ENCODE peak calls at places on chromosomes 5 and 9, in eight cellular contexts. One of them, this sample, is unnamed.
A peak's percentile ranks its signal among the peaks of the same experiment; 100 is the strongest.

GRCh38 chr9:126150411-126151030 is 176.1 kb upstream of the MVB12B start:
- DNase-seq in breast epithelium: no peak
- DNase-seq in GM12878: no peak
- DNase-seq in transverse colon: no peak
- DNase-seq in GM12891: no peak
- DNase-seq in K562: no peak
- DNase-seq in spleen: peak; percentile 47
- DNase-seq in stomach: peak; percentile 2
- DNase-seq in this sample: no peak

GRCh38 chr5:160339406-160340140 is 27.2 kb upstream of the CCNJL start:
- DNase-seq in breast epithelium: no peak
- DNase-seq in GM12878: no peak
- DNase-seq in transverse colon: no peak
- DNase-seq in GM12891: no peak
- DNase-seq in K562: peak; percentile 19
- DNase-seq in spleen: no peak
- DNase-seq in stomach: no peak
- DNase-seq in this sample: no peak

GRCh38 chr5:59354274-59354673 is 539.3 kb downstream of the PDE4D start:
- DNase-seq in breast epithelium: no peak
- DNase-seq in GM12878: no peak
- DNase-seq in transverse colon: no peak
- DNase-seq in GM12891: no peak
- DNase-seq in K562: no peak
- DNase-seq in spleen: no peak
- DNase-seq in stomach: no peak
- DNase-seq in this sample: no peak

GRCh38 chr5:180155331-180155881 is 53.6 kb downstream of the RASGEF1C start:
- DNase-seq in breast epithelium: peak; percentile 7
- DNase-seq in GM12878: no peak
- DNase-seq in transverse colon: peak; percentile 2
- DNase-seq in GM12891: no peak
- DNase-seq in K562: no peak
- DNase-seq in spleen: no peak
- DNase-seq in stomach: peak; percentile 11
- DNase-seq in this sample: no peak

GRCh38 chr9:88950341-88951141 is 40.7 kb upstream of the S1PR3 start:
- DNase-seq in breast epithelium: no peak
- DNase-seq in GM12878: no peak
- DNase-seq in transverse colon: no peak
- DNase-seq in GM12891: no peak
- DNase-seq in K562: no peak
- DNase-seq in spleen: no peak
- DNase-seq in stomach: no peak
- DNase-seq in this sample: no peak

GRCh38 chr5:39466804-39467203 is 42.0 kb upstream of the DAB2 start:
- DNase-seq in breast epithelium: no peak
- DNase-seq in GM12878: no peak
- DNase-seq in transverse colon: no peak
- DNase-seq in GM12891: no peak
- DNase-seq in K562: no peak
- DNase-seq in spleen: no peak
- DNase-seq in stomach: no peak
- DNase-seq in this sample: no peak

GRCh38 chr9:114503522-114504340 is 1.5 kb downstream of the WHRN start:
- DNase-seq in breast epithelium: no peak
- DNase-seq in GM12878: no peak
- DNase-seq in transverse colon: no peak
- DNase-seq in GM12891: no peak
- DNase-seq in K562: no peak
- DNase-seq in spleen: peak; percentile 76
- DNase-seq in stomach: no peak
- DNase-seq in this sample: no peak

GRCh38 chr5:91302335-91302734 is 80.8 kb downstream of the ARRDC3 start:
- DNase-seq in breast epithelium: no peak
- DNase-seq in GM12878: no peak
- DNase-seq in transverse colon: no peak
- DNase-seq in GM12891: no peak
- DNase-seq in K562: peak; percentile 47
- DNase-seq in spleen: no peak
- DNase-seq in stomach: no peak
- DNase-seq in this sample: no peak

GRCh38 chr9:86909388-86909787 is 37.9 kb downstream of the GAS1 start:
- DNase-seq in breast epithelium: no peak
- DNase-seq in GM12878: no peak
- DNase-seq in transverse colon: no peak
- DNase-seq in GM12891: no peak
- DNase-seq in K562: no peak
- DNase-seq in spleen: no peak
- DNase-seq in stomach: no peak
- DNase-seq in this sample: no peak

GRCh38 chr5:14138608-14139540 is 4.3 kb upstream of the TRIO start:
- DNase-seq in breast epithelium: no peak
- DNase-seq in GM12878: no peak
- DNase-seq in transverse colon: no peak
- DNase-seq in GM12891: no peak
- DNase-seq in K562: no peak
- DNase-seq in spleen: no peak
- DNase-seq in stomach: no peak
- DNase-seq in this sample: no peak

GRCh38 chr9:87751869-87752268 is 25.9 kb downstream of the CTSL start:
- DNase-seq in breast epithelium: no peak
- DNase-seq in GM12878: no peak
- DNase-seq in transverse colon: no peak
- DNase-seq in GM12891: no peak
- DNase-seq in K562: no peak
- DNase-seq in spleen: no peak
- DNase-seq in stomach: no peak
- DNase-seq in this sample: no peak

GRCh38 chr5:76994337-76994736 is 35.9 kb upstream of the AGGF1 start:
- DNase-seq in breast epithelium: no peak
- DNase-seq in GM12878: no peak
- DNase-seq in transverse colon: no peak
- DNase-seq in GM12891: no peak
- DNase-seq in K562: no peak
- DNase-seq in spleen: no peak
- DNase-seq in stomach: no peak
- DNase-seq in this sample: no peak

GRCh38 chr9:125203259-125203658 is 2.9 kb downstream of the RABEPK start:
- DNase-seq in breast epithelium: no peak
- DNase-seq in GM12878: no peak
- DNase-seq in transverse colon: no peak
- DNase-seq in GM12891: no peak
- DNase-seq in K562: no peak
- DNase-seq in spleen: no peak
- DNase-seq in stomach: no peak
- DNase-seq in this sample: no peak

GRCh38 chr5:31581498-31582099 is 49.5 kb downstream of the C5orf22 start:
- DNase-seq in breast epithelium: no peak
- DNase-seq in GM12878: no peak
- DNase-seq in transverse colon: no peak
- DNase-seq in GM12891: no peak
- DNase-seq in K562: peak; percentile 52
- DNase-seq in spleen: no peak
- DNase-seq in stomach: no peak
- DNase-seq in this sample: no peak

GRCh38 chr9:137836831-137837241 is 40.7 kb upstream of the CACNA1B start:
- DNase-seq in breast epithelium: no peak
- DNase-seq in GM12878: no peak
- DNase-seq in transverse colon: no peak
- DNase-seq in GM12891: no peak
- DNase-seq in K562: no peak
- DNase-seq in spleen: no peak
- DNase-seq in stomach: no peak
- DNase-seq in this sample: no peak

GRCh38 chr5:10678236-10678635 is 82.8 kb downstream of the DAP start:
- DNase-seq in breast epithelium: peak; percentile 80
- DNase-seq in GM12878: no peak
- DNase-seq in transverse colon: no peak
- DNase-seq in GM12891: no peak
- DNase-seq in K562: no peak
- DNase-seq in spleen: no peak
- DNase-seq in stomach: no peak
- DNase-seq in this sample: no peak

GRCh38 chr9:7374966-7375650 is 424.5 kb downstream of the DMAC1 start:
- DNase-seq in breast epithelium: no peak
- DNase-seq in GM12878: no peak
- DNase-seq in transverse colon: no peak
- DNase-seq in GM12891: no peak
- DNase-seq in K562: no peak
- DNase-seq in spleen: no peak
- DNase-seq in stomach: no peak
- DNase-seq in this sample: no peak

GRCh38 chr9:100601216-100601615 is 23.3 kb downstream of the CAVIN4 start:
- DNase-seq in breast epithelium: no peak
- DNase-seq in GM12878: no peak
- DNase-seq in transverse colon: peak; percentile 49
- DNase-seq in GM12891: no peak
- DNase-seq in K562: peak; percentile 69
- DNase-seq in spleen: no peak
- DNase-seq in stomach: peak; percentile 40
- DNase-seq in this sample: peak; percentile 26

GRCh38 chr5:93884254-93884653 is 142.9 kb upstream of the POU5F2 start:
- DNase-seq in breast epithelium: no peak
- DNase-seq in GM12878: no peak
- DNase-seq in transverse colon: no peak
- DNase-seq in GM12891: no peak
- DNase-seq in K562: no peak
- DNase-seq in spleen: no peak
- DNase-seq in stomach: no peak
- DNase-seq in this sample: no peak

GRCh38 chr5:65017636-65018035 is 248.9 kb downstream of the CWC27 start:
- DNase-seq in breast epithelium: no peak
- DNase-seq in GM12878: no peak
- DNase-seq in transverse colon: no peak
- DNase-seq in GM12891: no peak
- DNase-seq in K562: no peak
- DNase-seq in spleen: no peak
- DNase-seq in stomach: no peak
- DNase-seq in this sample: no peak

GRCh38 chr5:103120607-103121200 is 603 bp downstream of the PPIP5K2 start:
- DNase-seq in breast epithelium: no peak
- DNase-seq in GM12878: no peak
- DNase-seq in transverse colon: peak; percentile 21
- DNase-seq in GM12891: no peak
- DNase-seq in K562: peak; percentile 60
- DNase-seq in spleen: no peak
- DNase-seq in stomach: no peak
- DNase-seq in this sample: peak; percentile 4

GRCh38 chr5:176416123-176416924 is at the start of gene CLTB:
- DNase-seq in breast epithelium: peak; percentile 85
- DNase-seq in GM12878: peak; percentile 37
- DNase-seq in transverse colon: peak; percentile 95
- DNase-seq in GM12891: peak; percentile 90
- DNase-seq in K562: peak; percentile 92
- DNase-seq in spleen: peak; percentile 99
- DNase-seq in stomach: peak; percentile 96
- DNase-seq in this sample: peak; percentile 92
- TF ChIP-seq POLR2AphosphoS5 in breast epithelium: peak; percentile 55
- TF ChIP-seq POLR2AphosphoS5 in GM12878: peak; percentile 45
- TF ChIP-seq POLR2AphosphoS5 in transverse colon: peak; percentile 96
- TF ChIP-seq POLR2AphosphoS5 in GM12891: no peak
- TF ChIP-seq POLR2AphosphoS5 in K562: peak; percentile 41
- TF ChIP-seq POLR2AphosphoS5 in spleen: peak; percentile 92
- TF ChIP-seq POLR2AphosphoS5 in stomach: peak; percentile 44
- TF ChIP-seq POLR2AphosphoS5 in this sample: peak; percentile 11

DNA sequence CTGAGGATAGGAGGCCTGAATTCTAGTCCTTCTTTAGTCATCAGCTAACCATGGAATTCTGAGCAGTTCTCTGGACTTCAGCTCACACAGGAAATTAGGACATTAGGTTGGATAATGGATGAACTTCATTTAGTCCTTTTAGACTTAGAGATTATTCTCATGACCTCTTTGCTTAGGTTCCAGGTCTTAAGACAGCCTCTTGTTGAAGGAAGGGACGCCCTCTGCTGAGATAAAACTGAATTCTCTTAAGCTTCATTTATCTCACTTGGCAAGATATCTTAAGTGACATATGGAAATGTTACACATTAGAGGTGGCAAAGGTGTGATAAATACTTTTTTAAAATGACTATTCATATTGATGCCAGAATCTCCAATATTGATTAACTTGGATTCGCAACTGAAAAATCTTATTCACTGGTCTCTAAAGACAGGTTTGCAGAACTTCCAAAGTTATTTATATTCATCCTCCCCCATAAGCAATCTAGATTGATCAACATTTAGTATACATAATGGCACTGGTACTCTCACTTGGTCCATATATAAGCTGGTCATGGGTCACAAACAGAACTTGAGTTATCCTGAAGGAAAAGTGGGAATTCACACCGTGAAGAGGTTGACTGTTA is 16.9 kb upstream of the ZNF366 start:
- DNase-seq in breast epithelium: no peak
- DNase-seq in GM12878: peak; percentile 52
- DNase-seq in transverse colon: no peak
- DNase-seq in GM12891: no peak
- DNase-seq in K562: peak; percentile 75
- DNase-seq in spleen: no peak
- DNase-seq in stomach: no peak
- DNase-seq in this sample: peak; percentile 46
- TF ChIP-seq POLR2AphosphoS5 in breast epithelium: no peak
- TF ChIP-seq POLR2AphosphoS5 in GM12878: no peak
- TF ChIP-seq POLR2AphosphoS5 in transverse colon: no peak
- TF ChIP-seq POLR2AphosphoS5 in GM12891: no peak
- TF ChIP-seq POLR2AphosphoS5 in K562: no peak
- TF ChIP-seq POLR2AphosphoS5 in spleen: no peak
- TF ChIP-seq POLR2AphosphoS5 in stomach: no peak
- TF ChIP-seq POLR2AphosphoS5 in this sample: no peak

DNA sequence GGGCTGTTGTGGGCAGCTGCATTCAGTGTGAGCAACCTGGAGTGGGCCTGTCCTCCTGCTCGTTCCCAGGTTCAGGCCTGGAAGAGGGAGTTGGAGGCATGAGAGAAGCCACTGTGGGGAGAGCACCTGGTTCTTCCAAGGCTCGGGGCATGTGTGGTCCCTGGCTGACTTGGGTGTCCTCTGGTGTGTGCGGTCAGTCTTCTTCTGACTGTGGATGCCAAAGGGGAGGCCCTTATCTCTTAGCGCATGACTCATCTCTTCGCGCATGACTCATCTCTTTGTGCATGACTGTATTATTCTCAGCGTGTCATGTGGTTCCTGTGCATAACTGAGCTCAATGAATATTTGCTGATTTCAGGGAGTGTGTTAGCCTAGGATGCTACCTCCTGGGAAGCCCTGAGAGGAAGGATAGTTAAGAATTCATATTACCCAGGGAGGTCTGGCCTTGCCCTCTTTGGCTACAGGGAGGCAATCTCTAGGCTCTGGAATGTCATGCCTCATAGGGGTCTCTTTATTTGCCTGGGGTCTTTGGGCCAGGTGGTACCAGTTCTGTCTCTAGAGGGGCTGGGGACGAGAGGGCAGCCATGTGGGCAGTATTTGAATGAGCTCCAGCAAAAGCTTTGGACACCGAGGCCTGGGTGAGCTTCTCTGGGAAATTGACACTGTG is 188.7 kb downstream of the HSPA4 start:
- DNase-seq in breast epithelium: peak; percentile 37
- DNase-seq in GM12878: peak; percentile 76
- DNase-seq in transverse colon: no peak
- DNase-seq in GM12891: no peak
- DNase-seq in K562: peak; percentile 95
- DNase-seq in spleen: peak; percentile 40
- DNase-seq in stomach: peak; percentile 50
- DNase-seq in this sample: no peak
- TF ChIP-seq POLR2AphosphoS5 in breast epithelium: no peak
- TF ChIP-seq POLR2AphosphoS5 in GM12878: no peak
- TF ChIP-seq POLR2AphosphoS5 in transverse colon: no peak
- TF ChIP-seq POLR2AphosphoS5 in GM12891: no peak
- TF ChIP-seq POLR2AphosphoS5 in K562: peak; percentile 47
- TF ChIP-seq POLR2AphosphoS5 in spleen: no peak
- TF ChIP-seq POLR2AphosphoS5 in stomach: no peak
- TF ChIP-seq POLR2AphosphoS5 in this sample: no peak

GRCh38 chr5:16934669-16935068 is 1.4 kb downstream of the MYO10 start:
- DNase-seq in breast epithelium: no peak
- DNase-seq in GM12878: no peak
- DNase-seq in transverse colon: no peak
- DNase-seq in GM12891: no peak
- DNase-seq in K562: no peak
- DNase-seq in spleen: no peak
- DNase-seq in stomach: no peak
- DNase-seq in this sample: peak; percentile 10
- TF ChIP-seq POLR2AphosphoS5 in breast epithelium: no peak
- TF ChIP-seq POLR2AphosphoS5 in GM12878: no peak
- TF ChIP-seq POLR2AphosphoS5 in transverse colon: no peak
- TF ChIP-seq POLR2AphosphoS5 in GM12891: no peak
- TF ChIP-seq POLR2AphosphoS5 in K562: no peak
- TF ChIP-seq POLR2AphosphoS5 in spleen: no peak
- TF ChIP-seq POLR2AphosphoS5 in stomach: no peak
- TF ChIP-seq POLR2AphosphoS5 in this sample: no peak